ENCODE peak calls at places on chromosomes 5 and 9, in four cellular contexts. K, M, C and S are unnamed samples. For H3K4me1, the result is how much of the 10 kb centered on the place peaks cover.

GRCh38 chr5:74866653-74867162 is 521 bp upstream of the FAM169A start:
- DNase-seq in K (no peak), M (no peak), C (no peak), S (no peak)

GRCh38 chr9:71681708-71682268 is 86.5 kb downstream of the CEMIP2 start:
- DNase-seq in K (no peak), M (no peak), C (no peak), S (no peak)

GRCh38 chr9:99845063-99845462 is 23.4 kb downstream of the NR4A3 start:
- DNase-seq in K (no peak), M (no peak), C (no peak), S (no peak)

GRCh38 chr5:146007973-146008372 is 71.6 kb downstream of the SH3RF2 start:
- DNase-seq in K (no peak), M (no peak), C (no peak), S (no peak)

GRCh38 chr5:175235251-175235963 is 208.6 kb downstream of the DRD1 start:
- DNase-seq in K (no peak), M (no peak), C (no peak), S (no peak)

GRCh38 chr9:137326436-137327060 is 24.5 kb upstream of the NRARP start:
- DNase-seq in K (no peak), M (no peak), C (no peak), S (no peak)

GRCh38 chr5:134793111-134793510 is 34.5 kb downstream of the DDX46 start:
- DNase-seq in K (no peak), M (no peak), C (no peak), S (no peak)

GRCh38 chr5:22316291-22316690 is 536.9 kb downstream of the CDH12 start:
- DNase-seq in K (no peak), M (no peak), C (no peak), S (no peak)

GRCh38 chr9:137130176-137130755 is 8.7 kb upstream of the GRIN1 start:
- DNase-seq in K (no peak), M (no peak), C (no peak), S (peak)

GRCh38 chr5:92687793-92688467 is 893.1 kb downstream of the NR2F1-AS1 start:
- DNase-seq in K (peak), M (no peak), C (no peak), S (no peak)

GRCh38 chr9:98501776-98502175 is 207.0 kb downstream of the GABBR2 start:
- DNase-seq in K (no peak), M (peak), C (no peak), S (no peak)

GRCh38 chr5:96022971-96023370 is 61.3 kb upstream of the ELL2 start:
- DNase-seq in K (no peak), M (no peak), C (no peak), S (no peak)

GRCh38 chr5:82399111-82399510 is 121.0 kb upstream of the RPS23 start:
- DNase-seq in K (no peak), M (no peak), C (no peak), S (no peak)

GRCh38 chr5:31581498-31582099 is 49.5 kb downstream of the C5orf22 start:
- DNase-seq in K (no peak), M (no peak), C (no peak), S (no peak)

GRCh38 chr9:122442568-122442967 is 35.2 kb downstream of the OR1J1 start:
- DNase-seq in K (no peak), M (no peak), C (no peak), S (no peak)

GRCh38 chr5:16936150-16937022 is at the start of gene MYO10:
- DNase-seq in K (peak), M (no peak), C (peak), S (peak)
- H3K4me1 ChIP-seq in K (under half), M (under half), C (under half), S (under half)

GRCh38 chr5:59543826-59544442 is 349.6 kb downstream of the PDE4D start:
- DNase-seq in K (no peak), M (no peak), C (no peak), S (no peak)
- H3K4me1 ChIP-seq in K (under half), M (under half), C (under half), S (under half)

GRCh38 chr5:133750356-133750755 is 138.0 kb upstream of the FSTL4 start:
- DNase-seq in K (no peak), M (peak), C (no peak), S (no peak)
- H3K4me1 ChIP-seq in K (under half), M (under half), C (under half), S (under half)

DNA sequence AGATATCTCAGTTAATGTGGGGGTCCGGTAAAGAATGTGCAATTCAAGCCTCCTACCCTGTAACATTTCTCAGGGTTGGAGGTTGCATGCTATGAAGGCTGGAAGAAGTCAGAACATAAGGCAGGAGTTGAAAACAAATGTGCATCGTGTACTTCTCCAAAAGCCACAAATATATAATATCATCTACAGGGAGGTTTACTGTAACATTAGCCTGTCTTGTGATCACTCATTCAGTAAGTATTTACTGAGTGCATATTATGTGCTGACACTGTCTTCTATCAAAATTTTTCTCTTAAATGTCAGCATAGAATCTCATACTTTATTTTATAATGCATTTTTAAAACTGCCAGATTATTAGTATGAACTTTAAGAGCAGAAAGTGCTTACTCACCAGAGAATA is 105.6 kb upstream of the ZNF366 start:
- DNase-seq in K (no peak), M (no peak), C (no peak), S (no peak)
- H3K4me1 ChIP-seq in K (under half), M (under half), C (under half), S (under half)

GRCh38 chr5:154368041-154368800 is 77.6 kb upstream of the SAP30L start:
- DNase-seq in K (peak), M (no peak), C (peak), S (no peak)
- H3K4me1 ChIP-seq in K (under half), M (under half), C (under half), S (under half)

DNA sequence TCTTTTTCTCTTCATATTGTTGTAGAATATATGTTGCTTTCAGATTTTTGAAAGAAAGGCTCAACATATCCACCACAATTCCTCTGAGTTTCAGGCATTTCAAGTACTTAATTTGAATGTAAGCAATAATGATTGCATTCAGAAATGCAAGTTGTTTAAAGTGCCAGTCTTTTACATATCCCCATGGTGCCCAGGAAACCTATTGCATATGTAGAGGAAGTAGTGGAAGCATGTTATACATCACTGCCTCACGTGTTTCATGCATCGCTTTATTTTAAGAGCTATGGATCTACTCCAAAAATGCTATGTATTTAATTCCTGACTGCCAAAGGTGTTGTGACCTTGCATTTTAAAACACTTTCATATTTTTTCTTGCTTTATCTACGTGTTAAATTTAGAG is 28.1 kb downstream of the CPEB4 start:
- DNase-seq in K (no peak), M (no peak), C (no peak), S (no peak)
- H3K4me1 ChIP-seq in K (under half), M (under half), C (under half), S (under half)

GRCh38 chr9:79617395-79617794 is 45.6 kb downstream of the TLE4 start:
- DNase-seq in K (peak), M (no peak), C (peak), S (peak)

GRCh38 chr9:79613145-79613544 is 41.4 kb downstream of the TLE4 start:
- DNase-seq in K (no peak), M (no peak), C (no peak), S (no peak)

GRCh38 chr9:79615038-79615437 is 43.3 kb downstream of the TLE4 start:
- DNase-seq in K (no peak), M (no peak), C (no peak), S (no peak)

GRCh38 chr9:79616971-79617370 is 45.2 kb downstream of the TLE4 start:
- DNase-seq in K (no peak), M (no peak), C (peak), S (no peak)

DNA sequence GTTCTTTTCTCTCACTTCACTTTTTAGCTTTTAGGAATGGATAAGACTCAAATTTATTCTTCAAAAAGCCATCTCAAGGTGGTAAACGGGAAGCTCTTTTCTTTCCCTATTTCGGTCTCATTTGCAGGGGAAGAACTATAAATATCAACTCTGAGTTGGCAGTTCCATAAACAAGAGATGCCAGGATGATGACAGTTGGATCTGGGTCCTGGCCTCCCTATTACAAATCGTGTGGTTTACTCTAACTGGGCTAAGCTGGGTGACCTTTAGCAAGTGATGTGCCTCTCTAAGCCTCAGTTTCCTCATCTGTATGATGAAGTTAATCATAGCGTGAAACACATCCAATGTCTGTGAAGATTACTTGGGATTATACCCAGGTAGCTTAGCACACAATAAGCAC is 44.2 kb downstream of the TLE4 start:
- DNase-seq in K (no peak), M (no peak), C (no peak), S (no peak)
- H3K4me1 ChIP-seq in K (under half), M (under half), C (under half), S (under half)